ENCODE peak calls at places on chromosomes 16 and 17, in eight cellular contexts. A is H1, D is GM12878, B is HCT116, X is Panc1, Z is stomach, N is breast epithelium, H is suprapubic skin. M is an unnamed sample.

GRCh38 chr16:46947900-46948547 is 25.4 kb downstream of the DNAJA2 start:
- DNase-seq in A (no peak), D (peak), B (peak), X (no peak), Z (peak), N (no peak), H (no peak), M (peak)

GRCh38 chr17:44502598-44503079 is 567 bp downstream of the GPATCH8 start:
- DNase-seq in A (no peak), D (no peak), B (no peak), X (no peak), Z (peak), N (no peak), H (no peak), M (no peak)

GRCh38 chr17:2203818-2204217 is 99.8 kb downstream of the SMG6 start:
- DNase-seq in A (no peak), D (no peak), B (no peak), X (no peak), Z (no peak), N (no peak), H (no peak), M (no peak)

GRCh38 chr16:12082207-12082606 is 105.7 kb downstream of the SNX29 start:
- DNase-seq in A (no peak), D (no peak), B (no peak), X (no peak), Z (no peak), N (no peak), H (no peak), M (no peak)

GRCh38 chr16:53154513-53154912 is 99.7 kb downstream of the CHD9 start:
- DNase-seq in A (no peak), D (no peak), B (no peak), X (no peak), Z (no peak), N (no peak), H (no peak), M (peak)

GRCh38 chr16:3036726-3037315 is at the start of gene BICDL2:
- DNase-seq in A (peak), D (no peak), B (no peak), X (no peak), Z (peak), N (no peak), H (peak), M (peak)

GRCh38 chr16:74297296-74297665 is 667 bp downstream of the PSMD7 start:
- DNase-seq in A (no peak), D (no peak), B (no peak), X (no peak), Z (no peak), N (no peak), H (peak), M (peak)

GRCh38 chr17:27540300-27541105 is 84.3 kb downstream of the KSR1 start:
- DNase-seq in A (no peak), D (no peak), B (no peak), X (no peak), Z (peak), N (peak), H (peak), M (no peak)

GRCh38 chr16:78523212-78523995 is 423.9 kb downstream of the WWOX start:
- DNase-seq in A (no peak), D (no peak), B (no peak), X (no peak), Z (no peak), N (no peak), H (no peak), M (no peak)

GRCh38 chr17:32518856-32519768 is 32.3 kb downstream of the CDK5R1 start:
- DNase-seq in A (peak), D (no peak), B (no peak), X (no peak), Z (peak), N (no peak), H (no peak), M (peak)

GRCh38 chr16:78815713-78816112 is 716.3 kb downstream of the WWOX start:
- DNase-seq in A (no peak), D (no peak), B (no peak), X (no peak), Z (no peak), N (no peak), H (no peak), M (no peak)

GRCh38 chr16:66472961-66473610 is 46.0 kb downstream of the BEAN1 start:
- DNase-seq in A (no peak), D (no peak), B (no peak), X (no peak), Z (no peak), N (no peak), H (no peak), M (no peak)

GRCh38 chr16:14559809-14560227 is 70.2 kb downstream of the PARN start:
- DNase-seq in A (no peak), D (no peak), B (no peak), X (no peak), Z (peak), N (no peak), H (no peak), M (no peak)

GRCh38 chr17:38730526-38731379 is 612 bp downstream of the CISD3 start:
- DNase-seq in A (peak), D (no peak), B (no peak), X (no peak), Z (peak), N (no peak), H (peak), M (peak)

GRCh38 chr17:2892305-2892971 is 96.2 kb downstream of the RAP1GAP2 start:
- DNase-seq in A (no peak), D (no peak), B (peak), X (peak), Z (peak), N (peak), H (no peak), M (no peak)

GRCh38 chr17:61848247-61848646 is 15.1 kb downstream of the BRIP1 start:
- DNase-seq in A (no peak), D (no peak), B (no peak), X (no peak), Z (no peak), N (no peak), H (no peak), M (no peak)

GRCh38 chr16:4935231-4935855 is 1.6 kb downstream of the PPL start:
- DNase-seq in A (no peak), D (no peak), B (no peak), X (no peak), Z (peak), N (peak), H (peak), M (no peak)

GRCh38 chr17:5011928-5012327 is 14.2 kb downstream of the KIF1C start:
- DNase-seq in A (no peak), D (peak), B (no peak), X (no peak), Z (no peak), N (no peak), H (no peak), M (no peak)

GRCh38 chr16:81237942-81238295 is 570 bp upstream of the BCO1 start:
- DNase-seq in A (no peak), D (no peak), B (no peak), X (no peak), Z (no peak), N (no peak), H (no peak), M (no peak)

GRCh38 chr16:86016201-86016965 is 117.4 kb downstream of the IRF8 start:
- DNase-seq in A (peak), D (peak), B (peak), X (peak), Z (no peak), N (peak), H (peak), M (peak)

GRCh38 chr16:57633383-57634064 is 5.1 kb downstream of the ADGRG1 start:
- DNase-seq in A (no peak), D (no peak), B (no peak), X (no peak), Z (no peak), N (no peak), H (no peak), M (no peak)

GRCh38 chr17:6603746-6604325 is 36.7 kb downstream of the KIAA0753 start:
- DNase-seq in A (no peak), D (no peak), B (no peak), X (no peak), Z (peak), N (no peak), H (no peak), M (no peak)

GRCh38 chr16:57266531-57267268 is 17.8 kb downstream of the PLLP start:
- DNase-seq in A (no peak), D (no peak), B (no peak), X (no peak), Z (peak), N (peak), H (no peak), M (no peak)

GRCh38 chr17:82648761-82649474 is 674 bp upstream of the WDR45B start:
- DNase-seq in A (peak), D (no peak), B (no peak), X (no peak), Z (peak), N (peak), H (peak), M (peak)

GRCh38 chr17:80752369-80752705 is 207.7 kb downstream of the RPTOR start:
- DNase-seq in A (no peak), D (no peak), B (no peak), X (no peak), Z (no peak), N (no peak), H (no peak), M (no peak)

GRCh38 chr17:7323731-7324437 is 5.3 kb downstream of the NEURL4 start:
- DNase-seq in A (peak), D (no peak), B (no peak), X (no peak), Z (peak), N (no peak), H (peak), M (peak)

GRCh38 chr17:67636841-67637240 is 80.9 kb upstream of the NOL11 start:
- DNase-seq in A (no peak), D (no peak), B (no peak), X (no peak), Z (no peak), N (no peak), H (no peak), M (no peak)

GRCh38 chr16:58684354-58685083 is at the start of gene SLC38A7:
- DNase-seq in A (peak), D (no peak), B (peak), X (peak), Z (peak), N (peak), H (peak), M (peak)

GRCh38 chr16:71917900-71918299 is 22.6 kb downstream of the IST1 start:
- DNase-seq in A (no peak), D (no peak), B (no peak), X (no peak), Z (no peak), N (no peak), H (no peak), M (no peak)

GRCh38 chr16:57013268-57013667 is 23.9 kb downstream of the NLRC5 start:
- DNase-seq in A (no peak), D (no peak), B (no peak), X (no peak), Z (no peak), N (no peak), H (no peak), M (no peak)

GRCh38 chr17:16298140-16298662 is 55.1 kb downstream of the CENPV start:
- DNase-seq in A (no peak), D (no peak), B (no peak), X (no peak), Z (no peak), N (no peak), H (no peak), M (no peak)

GRCh38 chr16:58510776-58511628 is 4.3 kb upstream of the SETD6 start:
- DNase-seq in A (peak), D (no peak), B (no peak), X (no peak), Z (peak), N (no peak), H (peak), M (no peak)

GRCh38 chr17:16933317-16934132 is 38.4 kb downstream of the TNFRSF13B start:
- DNase-seq in A (no peak), D (no peak), B (no peak), X (no peak), Z (no peak), N (no peak), H (peak), M (no peak)

GRCh38 chr16:54374136-54374535 is 87.5 kb upstream of the IRX3 start:
- DNase-seq in A (no peak), D (no peak), B (no peak), X (no peak), Z (no peak), N (no peak), H (no peak), M (no peak)

GRCh38 chr16:57694556-57695377 is at the start of gene DRC7:
- DNase-seq in A (peak), D (no peak), B (peak), X (no peak), Z (peak), N (no peak), H (peak), M (peak)

GRCh38 chr17:81387235-81388060 is 7.8 kb upstream of the BAHCC1 start:
- DNase-seq in A (no peak), D (no peak), B (no peak), X (no peak), Z (peak), N (no peak), H (no peak), M (peak)

GRCh38 chr16:50096791-50097190 is 31.0 kb downstream of the HEATR3 start:
- DNase-seq in A (no peak), D (no peak), B (no peak), X (no peak), Z (no peak), N (no peak), H (no peak), M (no peak)

GRCh38 chr16:52852978-52853377 is 199.7 kb downstream of the CHD9NB start:
- DNase-seq in A (no peak), D (no peak), B (no peak), X (no peak), Z (no peak), N (no peak), H (no peak), M (no peak)

DNA sequence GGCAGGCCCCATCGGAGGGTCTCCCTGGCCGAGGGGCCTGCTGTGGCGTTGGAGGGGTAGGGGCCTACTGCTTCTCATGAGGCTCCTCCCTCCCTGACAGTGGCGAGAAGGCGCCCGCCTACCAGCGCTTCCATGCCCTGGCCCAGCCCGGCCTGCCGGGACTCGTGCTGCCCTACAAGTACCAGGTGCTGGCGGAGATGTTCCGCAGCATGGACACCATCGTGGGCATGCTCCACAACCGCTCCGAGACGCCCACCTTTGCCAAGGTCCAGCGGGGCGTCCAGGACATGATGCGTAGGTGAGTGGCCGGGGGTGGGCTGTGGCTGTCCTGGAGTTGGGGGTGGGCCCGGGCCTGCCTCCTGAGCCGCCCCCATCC is 1.7 kb downstream of the CDT1 start:
- DNase-seq in A (no peak), D (no peak), B (no peak), X (no peak), Z (no peak), N (no peak), H (no peak), M (no peak)
- TF ChIP-seq POLR2AphosphoS5 in A (no peak), D (no peak), B (no peak), X (no peak), Z (no peak), N (no peak), H (no peak), M (no peak)

DNA sequence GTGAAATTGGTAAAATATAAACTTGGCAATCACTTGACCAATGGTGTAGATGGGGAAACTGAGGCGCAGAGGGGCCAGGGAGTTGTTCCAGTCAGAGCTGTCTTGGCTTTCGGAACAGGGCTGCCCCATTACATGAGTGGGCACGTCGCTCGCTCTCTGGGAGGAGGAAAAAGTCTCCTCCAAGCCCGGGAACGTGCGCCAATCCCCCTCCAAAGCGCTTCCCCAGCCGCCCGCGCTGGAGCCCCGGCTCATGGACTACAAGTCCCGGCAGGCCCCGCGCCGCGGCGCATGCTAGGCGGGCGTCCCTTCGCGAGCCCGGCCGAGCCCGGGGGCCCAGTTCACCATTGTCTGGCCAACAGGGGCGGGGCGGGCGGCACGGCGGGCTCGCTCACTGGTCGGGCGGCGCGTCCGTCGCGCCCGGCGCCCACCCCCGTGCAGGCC is 294 bp upstream of the LLGL1 start:
- DNase-seq in A (peak), D (peak), B (peak), X (no peak), Z (peak), N (peak), H (peak), M (peak)
- TF ChIP-seq POLR2AphosphoS5 in A (no peak), D (no peak), B (no peak), X (no peak), Z (peak), N (peak), H (no peak), M (peak)

GRCh38 chr16:1137604-1138003 is 15.3 kb upstream of the CACNA1H start:
- DNase-seq in A (no peak), D (no peak), B (no peak), X (no peak), Z (no peak), N (no peak), H (no peak), M (no peak)
- TF ChIP-seq POLR2AphosphoS5 in A (no peak), D (no peak), B (no peak), X (no peak), Z (no peak), N (no peak), H (no peak), M (no peak)

DNA sequence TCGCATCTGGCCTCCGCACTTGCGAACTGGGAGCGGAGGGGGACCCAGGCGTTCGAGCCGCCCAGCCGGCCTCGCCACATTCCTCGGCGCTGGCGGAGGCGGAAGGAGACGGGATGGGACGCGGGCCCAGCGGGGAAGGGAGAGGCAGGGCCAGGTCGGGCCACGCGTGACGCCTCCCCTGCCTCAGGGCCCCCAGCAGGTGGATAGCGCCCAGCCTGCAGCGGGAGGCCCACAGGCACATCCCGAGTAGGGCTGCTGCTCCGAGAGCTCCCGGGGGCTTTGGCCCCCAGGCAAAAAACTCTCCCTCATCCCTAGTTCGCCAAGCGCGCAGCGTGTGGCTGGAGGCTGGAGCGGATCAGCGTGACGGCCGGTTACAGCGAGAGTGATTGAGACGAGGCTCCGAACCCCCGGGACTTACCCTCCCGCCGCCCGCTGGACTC is 790 bp downstream of the PLEKHH3 start:
- DNase-seq in A (no peak), D (no peak), B (no peak), X (no peak), Z (peak), N (peak), H (peak), M (peak)
- TF ChIP-seq POLR2AphosphoS5 in A (no peak), D (no peak), B (peak), X (no peak), Z (peak), N (peak), H (peak), M (no peak)

GRCh38 chr16:8492690-8493089 is 97.6 kb downstream of the TMEM114 start:
- DNase-seq in A (no peak), D (no peak), B (no peak), X (no peak), Z (no peak), N (no peak), H (no peak), M (no peak)

GRCh38 chr16:8489580-8489979 is 100.7 kb downstream of the TMEM114 start:
- DNase-seq in A (no peak), D (no peak), B (no peak), X (no peak), Z (no peak), N (no peak), H (no peak), M (no peak)

GRCh38 chr16:8496364-8496763 is 93.9 kb downstream of the TMEM114 start:
- DNase-seq in A (no peak), D (no peak), B (no peak), X (no peak), Z (no peak), N (no peak), H (no peak), M (no peak)

DNA sequence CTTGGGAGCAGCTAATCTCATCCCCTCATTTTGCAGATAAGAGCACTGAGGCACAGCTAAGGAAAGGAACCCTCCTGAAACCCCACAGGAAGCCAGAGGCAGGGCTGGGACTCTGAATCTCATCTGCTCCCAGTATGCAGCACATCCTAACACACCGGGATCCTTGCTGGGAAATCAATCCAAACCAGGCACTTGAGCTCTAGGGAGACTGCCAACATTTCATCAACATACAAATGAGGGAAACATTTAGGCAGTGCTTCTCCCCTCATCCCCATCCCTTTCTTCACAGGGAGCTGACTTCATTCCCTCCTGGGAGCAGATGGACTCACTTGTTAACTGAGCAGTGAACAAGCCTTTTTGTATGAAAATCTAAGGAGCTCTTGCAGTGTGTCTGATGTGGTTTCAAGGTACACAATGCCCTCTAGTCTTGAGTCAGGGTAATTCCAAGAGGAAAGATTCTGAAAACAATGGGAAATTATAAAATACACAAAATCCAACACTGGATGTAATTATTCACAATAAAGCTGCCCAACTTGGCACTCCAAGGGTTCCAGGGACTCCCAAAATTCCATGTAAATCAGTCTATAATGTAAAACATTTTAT is 96.3 kb downstream of the TMEM114 start:
- DNase-seq in A (peak), D (no peak), B (no peak), X (no peak), Z (no peak), N (no peak), H (no peak), M (peak)
- TF ChIP-seq POLR2AphosphoS5 in A (no peak), D (no peak), B (no peak), X (no peak), Z (no peak), N (no peak), H (no peak), M (no peak)

DNA sequence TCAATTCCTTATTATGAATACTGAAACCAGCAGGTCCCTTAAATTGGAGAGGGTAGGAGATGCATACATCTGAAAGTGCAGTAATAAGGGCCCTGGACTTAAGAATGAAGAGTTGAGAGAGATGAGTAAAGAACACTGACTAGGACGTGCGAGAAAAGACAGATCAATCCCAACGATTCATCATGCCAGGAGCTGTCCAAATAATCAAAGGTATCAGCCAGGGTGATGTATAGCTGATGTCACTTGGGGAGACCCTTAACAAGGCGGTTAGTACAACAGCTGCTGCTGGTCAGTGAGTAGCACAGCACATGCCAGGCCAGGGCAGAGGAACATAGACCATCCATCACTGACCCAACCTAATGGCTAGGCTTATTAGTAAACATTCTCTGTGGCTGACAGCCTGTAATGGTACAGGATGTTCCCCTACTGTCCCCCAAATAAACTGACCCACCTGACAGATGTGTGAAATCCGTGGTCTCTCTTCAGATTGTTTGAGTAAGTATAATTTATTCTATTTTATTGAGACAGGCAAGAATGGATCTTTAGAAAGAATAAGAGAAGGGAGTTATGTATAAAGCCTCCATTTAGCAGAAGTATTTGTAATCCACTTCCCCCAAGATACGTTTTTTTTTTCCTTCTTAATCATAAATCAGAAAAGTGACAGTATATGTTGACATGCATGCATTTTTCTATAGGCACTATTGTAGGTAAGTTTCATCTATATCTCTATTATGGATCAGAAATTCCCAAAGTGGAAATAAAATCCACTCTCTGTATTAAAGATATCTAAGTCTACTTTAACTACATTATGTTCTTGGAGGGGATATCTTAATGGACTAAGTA is 118.4 kb downstream of the SNX11 start:
- DNase-seq in A (no peak), D (no peak), B (no peak), X (no peak), Z (no peak), N (no peak), H (no peak), M (no peak)
- TF ChIP-seq POLR2AphosphoS5 in A (no peak), D (no peak), B (no peak), X (no peak), Z (no peak), N (no peak), H (no peak), M (no peak)

M was measured in GM23338.